ENCODE peak calls at places on chromosome 14, in ten cellular contexts. V, F, J, U, D, S, O, B, I and G are unnamed samples.
A peak's percentile ranks its signal among the peaks of the same experiment; 100 is the strongest.

GRCh38 chr14:98954347-98955000 is 317.5 kb downstream of the BCL11B start:
- DNase-seq in J (no peak), V (no peak), D (no peak), S (no peak), I (peak; percentile 10), F (no peak), O (no peak), B (no peak), U (peak; percentile 15), G (no peak)

GRCh38 chr14:102848830-102849521 is 71.7 kb downstream of the TRAF3 start:
- DNase-seq in D (no peak), S (no peak), J (peak; percentile 47), U (no peak), O (peak; percentile 79), B (no peak), V (no peak), F (no peak), I (no peak), G (no peak)

GRCh38 chr14:24351517-24351916 is 11.7 kb upstream of the RIPK3 start:
- DNase-seq in F (peak; percentile 39), D (no peak), S (no peak), V (no peak), U (no peak), I (peak; percentile 28), J (no peak), B (no peak), O (no peak), G (no peak)

GRCh38 chr14:52175982-52176502 is 91.5 kb upstream of the PTGDR start:
- DNase-seq in O (no peak), I (no peak), V (no peak), B (no peak), J (no peak), U (no peak), F (no peak), D (no peak), S (no peak), G (peak; percentile 50)

GRCh38 chr14:24184104-24184970 is 4.3 kb downstream of the IPO4 start:
- DNase-seq in U (no peak), O (no peak), I (no peak), S (no peak), F (no peak), V (no peak), J (no peak), B (no peak), D (no peak), G (no peak)

GRCh38 chr14:65915125-65915524 is 502.6 kb downstream of the FUT8 start:
- DNase-seq in J (no peak), V (no peak), F (no peak), B (no peak), D (no peak), O (no peak), S (peak; percentile 2), I (no peak), U (no peak), G (no peak)

GRCh38 chr14:76953196-76953945 is 75.1 kb downstream of the IRF2BPL start:
- DNase-seq in B (no peak), F (peak; percentile 81), D (peak; percentile 47), V (no peak), S (peak; percentile 78), I (no peak), U (no peak), O (peak; percentile 80), J (peak; percentile 59), G (peak; percentile 41)

GRCh38 chr14:68549057-68549421 is 243.8 kb downstream of the ZFP36L1 start:
- DNase-seq in B (no peak), V (no peak), U (no peak), D (no peak), I (no peak), O (no peak), S (peak; percentile 88), F (peak; percentile 91), J (no peak), G (no peak)

GRCh38 chr14:20836668-20837338 is 34.2 kb upstream of the RNASE1 start:
- DNase-seq in B (no peak), S (peak; percentile 5), O (no peak), F (peak; percentile 44), V (no peak), I (peak; percentile 79), U (no peak), D (no peak), J (no peak), G (no peak)

GRCh38 chr14:22861651-22862050 is 9.9 kb upstream of the LRP10 start:
- DNase-seq in U (no peak), I (no peak), V (no peak), D (no peak), F (no peak), B (no peak), J (no peak), O (no peak), S (no peak), G (no peak)

GRCh38 chr14:91258021-91258618 is 13.6 kb upstream of the GPR68 start:
- DNase-seq in U (no peak), V (no peak), D (no peak), B (no peak), O (peak; percentile 63), J (peak; percentile 31), S (peak; percentile 86), F (no peak), I (no peak), G (no peak)

GRCh38 chr14:73758392-73759182 is 44.4 kb upstream of the PNMA1 start:
- DNase-seq in J (peak; percentile 67), O (peak; percentile 79), B (no peak), V (no peak), I (peak; percentile 95), F (peak; percentile 45), S (peak; percentile 61), D (no peak), U (peak; percentile 82), G (peak; percentile 63)

GRCh38 chr14:100539319-100539645 is 47.9 kb downstream of the BEGAIN start:
- DNase-seq in I (peak; percentile 34), V (no peak), O (no peak), U (no peak), B (no peak), S (no peak), D (no peak), F (no peak), J (no peak), G (no peak)

GRCh38 chr14:97295108-97295710 is 498.0 kb downstream of the VRK1 start:
- DNase-seq in V (no peak), D (no peak), I (no peak), U (no peak), S (no peak), O (no peak), F (no peak), B (no peak), J (no peak), G (no peak)

GRCh38 chr14:97298331-97298730 is 501.1 kb downstream of the VRK1 start:
- DNase-seq in S (no peak), D (no peak), F (no peak), B (no peak), O (no peak), J (no peak), V (no peak), U (no peak), I (peak; percentile 87), G (no peak)

GRCh38 chr14:97298775-97299174 is 501.6 kb downstream of the VRK1 start:
- DNase-seq in U (no peak), B (no peak), V (no peak), F (no peak), S (no peak), J (no peak), O (no peak), D (no peak), I (no peak), G (no peak)

GRCh38 chr14:97301931-97302559 is 504.9 kb downstream of the VRK1 start:
- DNase-seq in I (peak; percentile 63), S (no peak), J (no peak), V (no peak), D (no peak), F (no peak), U (no peak), B (no peak), O (no peak), G (no peak)

DNA sequence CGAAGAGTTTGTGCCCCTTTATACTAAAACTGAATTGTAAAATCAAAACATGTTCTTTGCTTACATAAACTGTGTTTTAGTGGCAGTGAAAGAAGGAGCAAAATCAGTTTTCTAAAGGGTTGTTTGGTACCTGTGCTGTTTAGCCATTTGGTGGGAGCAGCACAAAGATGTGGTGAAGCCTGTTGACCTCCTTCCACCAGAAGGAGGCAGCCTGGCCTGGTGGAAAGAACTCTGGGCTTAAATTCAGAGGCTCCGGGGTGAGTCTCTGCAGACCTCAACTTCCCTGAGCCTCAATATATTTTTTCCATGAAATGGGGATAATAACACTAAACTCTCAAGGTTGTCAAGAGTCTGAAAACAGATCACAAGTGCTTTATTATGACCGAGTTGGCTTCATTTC is 502.5 kb downstream of the VRK1 start:
- DNase-seq in F (no peak), S (no peak), D (no peak), I (peak; percentile 74), O (no peak), J (no peak), V (no peak), B (no peak), U (no peak), G (no peak)
- TF ChIP-seq CTCF in F (no peak), S (no peak), D (no peak), I (peak; percentile 82), O (no peak), J (no peak), V (no peak), B (no peak), U (peak; percentile 43), G (no peak)

GRCh38 chr14:50335389-50335788 is 23.3 kb downstream of the DMAC2L start:
- DNase-seq in O (peak; percentile 68), S (peak; percentile 69), U (no peak), J (peak; percentile 26), B (no peak), V (no peak), F (peak; percentile 27), D (no peak), I (peak; percentile 78), G (no peak)
- TF ChIP-seq CTCF in O (no peak), S (peak; percentile 5), U (peak; percentile 52), J (no peak), B (no peak), V (no peak), F (no peak), D (no peak), I (no peak), G (no peak)

DNA sequence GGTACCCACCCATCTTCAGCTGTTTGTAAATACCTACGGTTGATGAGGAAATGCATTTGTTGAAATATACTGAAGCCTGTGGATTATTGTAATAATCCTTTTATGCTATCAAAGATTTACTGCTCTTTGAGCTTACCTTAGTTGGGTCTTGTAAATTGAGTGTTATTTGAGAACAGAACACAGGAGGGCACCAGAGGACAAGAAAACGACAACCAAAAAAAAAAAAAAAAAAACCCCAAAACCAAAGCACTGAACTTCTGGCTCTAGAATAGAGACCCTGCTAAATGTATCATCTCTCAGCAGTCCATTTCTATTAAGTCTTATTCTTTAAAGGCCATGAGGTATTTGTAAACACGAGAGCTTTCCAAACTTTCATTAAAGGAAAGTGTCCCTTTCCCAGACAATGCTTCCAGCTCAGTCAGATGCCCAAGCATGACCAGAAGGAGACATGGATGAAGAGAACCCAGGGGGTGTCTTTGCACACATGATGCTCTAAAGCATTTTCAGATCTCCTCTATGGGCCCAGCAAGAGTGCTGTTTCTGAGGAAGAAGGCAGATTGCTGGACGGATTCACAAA is 763.9 kb downstream of the NRXN3 start:
- DNase-seq in I (no peak), O (no peak), U (no peak), B (no peak), D (no peak), V (peak; percentile 12), S (peak; percentile 28), J (no peak), F (peak; percentile 25), G (no peak)
- TF ChIP-seq CTCF in I (peak; percentile 77), O (peak; percentile 50), U (peak; percentile 79), B (no peak), D (peak; percentile 59), V (peak; percentile 47), S (peak; percentile 35), J (peak; percentile 49), F (peak; percentile 79), G (no peak)

GRCh38 chr14:105290598-105291356 is 10.0 kb downstream of the BRF1 start:
- DNase-seq in V (no peak), I (no peak), D (no peak), J (no peak), S (no peak), B (no peak), F (no peak), U (no peak), O (no peak), G (peak; percentile 67)
- TF ChIP-seq CTCF in V (no peak), I (peak; percentile 55), D (peak; percentile 7), J (no peak), S (no peak), B (no peak), F (no peak), U (peak; percentile 37), O (no peak), G (no peak)